ENCODE peak calls at places on chromosomes 4 and X, in nine cellular contexts. X is sigmoid colon, F is MM.1S, T is NCI-H1694, J is D341Med, R is NCI-H1092, Z is nucleus accumbens, C is G401, L is DMS153. O is an unnamed sample.

GRCh38 chr4:11546391-11547160 is 117.9 kb upstream of the HS3ST1 start:
- DNase-seq in X (no peak), F (no peak), T (no peak), J (no peak), R (no peak), Z (no peak), C (no peak), L (no peak), O (no peak)

GRCh38 chrX:1521459-1521956 is 15.5 kb downstream of the P2RY8 start:
- DNase-seq in X (no peak), F (peak), T (no peak), J (no peak), R (no peak), Z (no peak), C (no peak), L (no peak), O (no peak)

GRCh38 chr4:71396382-71396781 is 57.6 kb downstream of the SLC4A4 start:
- DNase-seq in X (no peak), F (no peak), T (no peak), J (no peak), R (no peak), Z (no peak), C (no peak), L (no peak), O (no peak)

GRCh38 chr4:137952116-137952515 is 290.0 kb downstream of the SLC7A11 start:
- DNase-seq in X (no peak), F (no peak), T (no peak), J (no peak), R (no peak), Z (no peak), C (no peak), L (no peak), O (no peak)

GRCh38 chr4:925171-925570 is 6.9 kb downstream of the GAK start:
- DNase-seq in X (no peak), F (no peak), T (no peak), J (no peak), R (no peak), Z (no peak), C (no peak), L (no peak), O (no peak)

GRCh38 chr4:101199507-101200285 is 147.6 kb downstream of the PPP3CA start:
- DNase-seq in X (no peak), F (no peak), T (peak), J (no peak), R (no peak), Z (no peak), C (peak), L (no peak), O (no peak)

GRCh38 chr4:175806741-175807140 is 5.3 kb downstream of the GPM6A start:
- DNase-seq in X (no peak), F (no peak), T (no peak), J (no peak), R (no peak), Z (no peak), C (peak), L (no peak), O (no peak)

GRCh38 chrX:10109695-10110094 is 47.1 kb upstream of the CLCN4 start:
- DNase-seq in X (peak), F (no peak), T (no peak), J (no peak), R (no peak), Z (peak), C (peak), L (no peak), O (no peak)

GRCh38 chr4:173014113-173014558 is 154.5 kb upstream of the GALNT7 start:
- DNase-seq in X (no peak), F (no peak), T (no peak), J (peak), R (no peak), Z (no peak), C (peak), L (no peak), O (peak)

GRCh38 chr4:72827968-72828367 is 241.5 kb downstream of the COX18 start:
- DNase-seq in X (no peak), F (no peak), T (no peak), J (no peak), R (no peak), Z (no peak), C (no peak), L (no peak), O (no peak)

GRCh38 chrX:121641560-121641959 is 594.1 kb downstream of the GLUD2 start:
- DNase-seq in X (no peak), F (no peak), T (no peak), J (no peak), R (no peak), Z (no peak), C (no peak), L (peak), O (no peak)